ENCODE peak calls at places on chromosomes 3 and 15, in five cellular contexts. K is GM12891, U is K562, Q is SK-N-SH, T is HepG2. W is an unnamed sample.

GRCh38 chr15:67511606-67512005 is 9.3 kb upstream of the C15orf61 start:
- DNase-seq in K (no peak), U (no peak), Q (no peak), T (no peak), W (no peak)

GRCh38 chr3:16290007-16290826 is 25.2 kb downstream of the OXNAD1 start:
- DNase-seq in K (no peak), U (peak), Q (peak), T (peak), W (no peak)

GRCh38 chr3:195356151-195357086 is 85.5 kb upstream of the XXYLT1 start:
- DNase-seq in K (no peak), U (no peak), Q (no peak), T (no peak), W (no peak)

GRCh38 chr3:148178508-148178907 is 519.2 kb upstream of the AGTR1 start:
- DNase-seq in K (no peak), U (no peak), Q (no peak), T (peak), W (no peak)

GRCh38 chr3:36904641-36905040 is 40.2 kb downstream of the TRANK1 start:
- DNase-seq in K (no peak), U (no peak), Q (peak), T (peak), W (no peak)

GRCh38 chr3:186871403-186871924 is 29.0 kb downstream of the ADIPOQ start:
- DNase-seq in K (no peak), U (no peak), Q (no peak), T (no peak), W (no peak)

GRCh38 chr3:167115331-167115934 is 264.7 kb downstream of the ZBBX start:
- DNase-seq in K (no peak), U (no peak), Q (no peak), T (no peak), W (no peak)

GRCh38 chr3:32403663-32404062 is 12.0 kb downstream of the CMTM7 start:
- DNase-seq in K (no peak), U (no peak), Q (no peak), T (no peak), W (no peak)

GRCh38 chr15:93428135-93428534 is 339.1 kb upstream of the RGMA start:
- DNase-seq in K (no peak), U (no peak), Q (no peak), T (no peak), W (no peak)

GRCh38 chr3:181631901-181632300 is 79.8 kb upstream of the SOX2 start:
- DNase-seq in K (no peak), U (no peak), Q (no peak), T (no peak), W (no peak)

GRCh38 chr15:41263891-41264351 is 32.9 kb downstream of the CHP1 start:
- DNase-seq in K (no peak), U (no peak), Q (no peak), T (no peak), W (no peak)

GRCh38 chr3:49500408-49501257 is 30.6 kb downstream of the DAG1 start:
- DNase-seq in K (no peak), U (peak), Q (no peak), T (peak), W (no peak)
- TF ChIP-seq TAF1 in K (no peak), U (peak), Q (no peak), T (no peak), W (no peak)

GRCh38 chr3:128971421-128971820 is 22.5 kb downstream of the CFAP92 start:
- DNase-seq in K (no peak), U (no peak), Q (no peak), T (no peak), W (no peak)
- TF ChIP-seq POLR2AphosphoS5 in K (no peak), U (no peak), Q (no peak), T (no peak), W (no peak)

GRCh38 chr3:184391266-184391665 is 11.4 kb downstream of the CHRD start:
- DNase-seq in K (no peak), U (no peak), Q (no peak), T (no peak), W (no peak)

GRCh38 chr3:184388164-184388935 is 8.5 kb downstream of the CHRD start:
- DNase-seq in K (no peak), U (no peak), Q (no peak), T (no peak), W (no peak)

GRCh38 chr3:184389384-184389783 is 9.5 kb downstream of the CHRD start:
- DNase-seq in K (no peak), U (no peak), Q (no peak), T (no peak), W (no peak)

GRCh38 chr3:184388936-184389230 is 9.0 kb downstream of the CHRD start:
- DNase-seq in K (no peak), U (no peak), Q (no peak), T (no peak), W (no peak)

GRCh38 chr3:184389935-184390528 is 10.2 kb downstream of the CHRD start:
- DNase-seq in K (no peak), U (no peak), Q (no peak), T (no peak), W (no peak)
- TF ChIP-seq TAF1 in K (no peak), U (no peak), Q (no peak), T (no peak), W (no peak)

GRCh38 chr3:101779047-101779807 is at the start of gene NXPE3:
- DNase-seq in K (peak), U (peak), Q (peak), T (peak), W (peak)
- TF ChIP-seq POLR2AphosphoS5 in K (peak), U (no peak), Q (peak), T (no peak), W (peak)

GRCh38 chr3:143307613-143308183 is 188.1 kb downstream of the CHST2 start:
- DNase-seq in K (no peak), U (peak), Q (no peak), T (no peak), W (peak)
- TF ChIP-seq TAF1 in K (no peak), U (no peak), Q (no peak), T (no peak), W (no peak)

GRCh38 chr3:99663981-99664380 is 25.6 kb downstream of the COL8A1 start:
- DNase-seq in K (no peak), U (no peak), Q (no peak), T (no peak), W (no peak)
- TF ChIP-seq POLR2AphosphoS5 in K (no peak), U (no peak), Q (no peak), T (no peak), W (no peak)

GRCh38 chr3:61646851-61647525 is 85.6 kb downstream of the PTPRG start:
- DNase-seq in K (no peak), U (no peak), Q (no peak), T (no peak), W (no peak)

GRCh38 chr3:61646360-61646759 is 85.0 kb downstream of the PTPRG start:
- DNase-seq in K (no peak), U (no peak), Q (no peak), T (no peak), W (no peak)

GRCh38 chr3:61650719-61651118 is 89.3 kb downstream of the PTPRG start:
- DNase-seq in K (no peak), U (no peak), Q (no peak), T (no peak), W (no peak)

GRCh38 chr3:61649381-61650170 is 88.2 kb downstream of the PTPRG start:
- DNase-seq in K (no peak), U (no peak), Q (no peak), T (no peak), W (no peak)

GRCh38 chr3:61650276-61650675 is 88.9 kb downstream of the PTPRG start:
- DNase-seq in K (no peak), U (no peak), Q (no peak), T (no peak), W (no peak)
- TF ChIP-seq TAF1 in K (no peak), U (no peak), Q (no peak), T (no peak), W (no peak)

GRCh38 chr15:94744080-94744793 is 512.9 kb downstream of the MCTP2 start:
- DNase-seq in K (no peak), U (no peak), Q (no peak), T (no peak), W (no peak)
- TF ChIP-seq POLR2AphosphoS5 in K (no peak), U (no peak), Q (no peak), T (no peak), W (no peak)

W was measured in GM12892.